ENCODE peak calls at places on chromosome 10, in six cellular contexts. D is HCT116, G is H1, P is GM12878, K is HepG2, I is K562. J is an unnamed sample.

GRCh38 chr10:59657724-59658123 is 51.9 kb downstream of the SLC16A9 start:
- DNase-seq in D (no peak), G (no peak), P (no peak), K (no peak), I (no peak), J (no peak)

GRCh38 chr10:42999385-43000020 is 77.4 kb upstream of the RET start:
- DNase-seq in D (no peak), G (no peak), P (no peak), K (no peak), I (no peak), J (no peak)

GRCh38 chr10:75865413-75865812 is 434.0 kb downstream of the LRMDA start:
- DNase-seq in D (no peak), G (no peak), P (no peak), K (no peak), I (no peak), J (no peak)

GRCh38 chr10:43734716-43735115 is 86.0 kb upstream of the ZNF32 start:
- DNase-seq in D (no peak), G (no peak), P (no peak), K (no peak), I (no peak), J (no peak)

GRCh38 chr10:14545827-14546226 is 215.1 kb upstream of the FRMD4A start:
- DNase-seq in D (no peak), G (no peak), P (no peak), K (no peak), I (no peak), J (no peak)

GRCh38 chr10:71222541-71223364 is 10.4 kb downstream of the UNC5B start:
- DNase-seq in D (no peak), G (no peak), P (no peak), K (no peak), I (peak), J (no peak)

GRCh38 chr10:126166797-126167196 is 221.5 kb downstream of the ADAM12 start:
- DNase-seq in D (no peak), G (no peak), P (no peak), K (no peak), I (no peak), J (no peak)

GRCh38 chr10:117364121-117364960 is 10.9 kb downstream of the PDZD8 start:
- DNase-seq in D (no peak), G (no peak), P (no peak), K (no peak), I (no peak), J (no peak)

GRCh38 chr10:67621834-67622233 is 74.2 kb downstream of the CTNNA3 start:
- DNase-seq in D (no peak), G (no peak), P (no peak), K (no peak), I (no peak), J (no peak)

GRCh38 chr10:22570733-22571430 is 143.5 kb downstream of the PIP4K2A start:
- DNase-seq in D (no peak), G (no peak), P (no peak), K (no peak), I (no peak), J (no peak)

GRCh38 chr10:99623919-99624318 is 3.7 kb upstream of the SLC25A28 start:
- DNase-seq in D (no peak), G (no peak), P (no peak), K (no peak), I (no peak), J (no peak)

GRCh38 chr10:98170249-98171117 is 36.0 kb downstream of the R3HCC1L start:
- DNase-seq in D (peak), G (peak), P (peak), K (peak), I (peak), J (peak)

GRCh38 chr10:44049301-44050015 is 335.4 kb downstream of the CXCL12 start:
- DNase-seq in D (no peak), G (no peak), P (no peak), K (no peak), I (no peak), J (no peak)

GRCh38 chr10:27022048-27022447 is 78.2 kb downstream of the ANKRD26 start:
- DNase-seq in D (no peak), G (no peak), P (no peak), K (no peak), I (no peak), J (no peak)

GRCh38 chr10:79435271-79436065 is 10.0 kb downstream of the ZCCHC24 start:
- DNase-seq in D (no peak), G (no peak), P (no peak), K (no peak), I (no peak), J (no peak)
- TF ChIP-seq YY1 in D (no peak), G (no peak), P (no peak), K (no peak), I (no peak), J (no peak)

GRCh38 chr10:108735380-108735779 is 1187.9 kb downstream of the XPNPEP1 start:
- DNase-seq in D (no peak), G (no peak), P (no peak), K (no peak), I (no peak), J (no peak)
- TF ChIP-seq ZNF274 in D (no peak), G (no peak), P (no peak), K (no peak), I (no peak), J (no peak)

GRCh38 chr10:125062244-125063208 is 97.8 kb downstream of the CTBP2 start:
- DNase-seq in D (no peak), G (no peak), P (no peak), K (no peak), I (no peak), J (no peak)

GRCh38 chr10:125067764-125068163 is 92.6 kb downstream of the CTBP2 start:
- DNase-seq in D (no peak), G (no peak), P (no peak), K (no peak), I (no peak), J (no peak)

GRCh38 chr10:125066704-125067447 is 93.5 kb downstream of the CTBP2 start:
- DNase-seq in D (no peak), G (no peak), P (no peak), K (no peak), I (no peak), J (no peak)

GRCh38 chr10:125063256-125063945 is 97.0 kb downstream of the CTBP2 start:
- DNase-seq in D (no peak), G (no peak), P (no peak), K (no peak), I (no peak), J (no peak)

DNA sequence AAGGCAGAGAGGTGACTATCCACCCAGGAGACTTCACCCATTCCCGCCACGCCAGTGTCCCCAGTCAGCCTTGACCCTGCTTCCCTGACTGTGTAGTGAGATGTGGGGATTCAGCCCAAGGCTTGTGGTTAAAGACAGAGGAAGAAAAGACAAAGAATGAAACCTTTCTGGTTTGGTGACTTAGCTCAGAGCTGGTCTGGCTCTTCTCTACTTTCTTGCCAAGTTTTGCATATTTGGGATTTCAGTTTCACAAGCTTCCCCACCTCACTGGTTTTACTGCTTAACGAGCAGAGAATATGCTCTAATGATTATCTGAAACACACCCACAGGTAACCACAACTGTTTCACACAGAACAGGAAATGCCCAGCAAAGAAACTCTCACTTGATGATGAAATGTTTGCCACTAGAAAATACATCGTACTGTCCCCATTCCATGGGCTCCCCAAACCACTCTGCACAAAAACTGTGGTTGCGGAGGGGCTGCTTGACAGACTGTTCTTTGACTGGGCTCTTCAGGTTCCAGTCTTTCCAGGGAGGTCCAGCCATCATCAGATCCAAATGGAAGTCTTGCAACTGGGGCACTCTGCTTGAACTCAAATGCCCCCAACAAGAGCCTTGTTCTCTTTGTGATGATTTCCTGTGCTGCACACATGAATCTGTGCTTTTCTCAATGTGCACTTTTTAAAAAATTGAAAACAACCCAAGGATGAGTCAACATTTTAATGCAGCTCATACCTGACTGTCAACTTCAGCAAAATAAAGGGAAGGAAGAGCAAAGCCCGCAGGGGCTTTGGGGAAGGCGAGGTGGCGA is 95.5 kb downstream of the CTBP2 start:
- DNase-seq in D (peak), G (no peak), P (peak), K (no peak), I (no peak), J (no peak)
- TF ChIP-seq YY1 in D (no peak), G (no peak), P (no peak), K (no peak), I (no peak), J (no peak)

GRCh38 chr10:109773818-109774440 is 149.4 kb downstream of the XPNPEP1 start:
- DNase-seq in D (peak), G (no peak), P (no peak), K (peak), I (peak), J (peak)
- TF ChIP-seq ZNF274 in D (no peak), G (no peak), P (no peak), K (no peak), I (no peak), J (no peak)